ENCODE peak calls at places on chromosomes 3 and 15, in seven cellular contexts. T, Y, G, P, L, R and H are unnamed samples.

GRCh38 chr3:165210132-165210531 is 13.9 kb upstream of the SLITRK3 start:
- DNase-seq in T (no peak), Y (no peak), G (no peak), P (no peak), L (no peak), R (no peak), H (no peak)

GRCh38 chr15:26891448-26891881 is 24.6 kb downstream of the GABRA5 start:
- DNase-seq in T (peak; percentile 16), Y (peak; percentile 91), G (peak; percentile 27), P (peak; percentile 13), L (no peak), R (peak; percentile 84), H (peak; percentile 83)

GRCh38 chr3:177833392-177833791 is 636.1 kb upstream of the TBL1XR1 start:
- DNase-seq in T (no peak), Y (no peak), G (no peak), P (no peak), L (no peak), R (no peak), H (no peak)

GRCh38 chr3:152718810-152719209 is 116.1 kb upstream of the P2RY1 start:
- DNase-seq in T (no peak), Y (no peak), G (no peak), P (no peak), L (no peak), R (peak; percentile 39), H (no peak)

GRCh38 chr3:108067768-108068167 is 23.1 kb downstream of the CD47 start:
- DNase-seq in T (no peak), Y (no peak), G (no peak), P (no peak), L (no peak), R (no peak), H (peak; percentile 74)

GRCh38 chr15:37773111-37773860 is 161.2 kb upstream of the TMCO5A start:
- DNase-seq in T (no peak), Y (no peak), G (no peak), P (peak; percentile 4), L (no peak), R (peak; percentile 76), H (peak; percentile 91)

GRCh38 chr3:143158549-143158988 is 39.0 kb downstream of the CHST2 start:
- DNase-seq in T (no peak), Y (no peak), G (no peak), P (peak; percentile 37), L (no peak), R (peak; percentile 86), H (peak; percentile 52)

GRCh38 chr3:195717852-195718476 is 2.8 kb upstream of the MUC20 start:
- DNase-seq in T (no peak), Y (no peak), G (no peak), P (no peak), L (no peak), R (no peak), H (no peak)

GRCh38 chr3:194139977-194140351 is 4.0 kb downstream of the HES1 start:
- DNase-seq in T (no peak), Y (no peak), G (no peak), P (no peak), L (no peak), R (no peak), H (no peak)

GRCh38 chr15:25862087-25862468 is 1.0 kb downstream of the ATP10A start:
- DNase-seq in T (no peak), Y (no peak), G (no peak), P (no peak), L (no peak), R (no peak), H (no peak)

GRCh38 chr15:25863968-25864580 is 947 bp upstream of the ATP10A start:
- DNase-seq in T (no peak), Y (no peak), G (no peak), P (no peak), L (no peak), R (no peak), H (no peak)

GRCh38 chr15:25862469-25863066 is 559 bp downstream of the ATP10A start:
- DNase-seq in T (no peak), Y (peak; percentile 21), G (no peak), P (no peak), L (no peak), R (peak; percentile 57), H (peak; percentile 33)

GRCh38 chr15:25864966-25865365 is 1.8 kb upstream of the ATP10A start:
- DNase-seq in T (no peak), Y (no peak), G (no peak), P (no peak), L (no peak), R (peak; percentile 14), H (no peak)

DNA sequence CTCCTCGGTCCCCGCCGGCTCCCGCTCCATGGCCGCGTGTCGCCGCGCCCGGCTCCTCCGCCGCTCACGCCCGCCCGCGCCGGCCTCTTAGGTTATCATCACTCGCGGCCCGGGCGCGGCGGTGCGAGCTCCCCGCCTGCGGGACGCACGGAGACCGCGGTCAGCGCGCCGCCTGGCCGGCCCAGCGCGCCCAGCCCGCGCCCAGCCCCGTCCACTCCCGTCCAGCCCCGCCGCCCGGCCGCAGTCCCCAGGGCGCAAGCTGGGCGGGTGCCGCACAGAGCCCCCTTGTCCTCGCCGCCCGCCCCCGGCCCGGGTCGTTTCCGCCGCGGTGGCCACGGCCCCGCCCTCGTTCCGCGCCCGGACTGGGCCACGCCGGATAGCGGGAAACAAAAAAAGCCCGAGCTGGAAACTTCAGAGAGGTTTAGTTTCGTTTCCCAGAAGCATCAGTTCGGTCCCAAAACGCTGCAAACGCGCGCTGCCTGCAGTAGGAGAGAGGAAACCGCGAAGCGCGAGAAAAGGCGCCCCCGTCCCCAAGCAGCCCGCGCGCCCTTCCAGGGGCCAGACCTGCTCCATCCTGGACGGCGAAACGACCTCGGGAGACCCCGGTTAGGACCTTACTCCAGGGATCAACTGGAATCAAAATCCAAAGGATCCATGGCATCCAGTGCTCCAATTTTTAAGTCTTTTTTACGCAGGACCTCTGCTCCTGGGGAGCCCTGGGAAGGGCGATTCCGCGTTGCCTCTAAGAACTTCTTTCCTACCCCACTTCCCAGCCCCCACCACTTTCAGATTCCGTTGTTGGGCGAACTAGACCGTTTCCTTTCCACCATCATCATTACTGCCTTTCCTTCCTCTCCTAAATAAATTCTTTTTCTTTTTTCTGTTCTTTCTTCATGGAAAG is at the start of gene ATP10A:
- DNase-seq in T (no peak), Y (peak; percentile 73), G (no peak), P (no peak), L (no peak), R (peak; percentile 72), H (peak; percentile 57)
- H3K4me3 ChIP-seq in T (peak within 1 kb of the TSS; percentile 77), Y (peak within 1 kb of the TSS; percentile 69), G (peak within 1 kb of the TSS; percentile 26), P (peak within 1 kb of the TSS; percentile 85), L (peak within 1 kb of the TSS; percentile 62), R (peak within 1 kb of the TSS; percentile 78), H (peak within 1 kb of the TSS; percentile 55)

GRCh38 chr3:132247211-132247610 is 70.0 kb upstream of the ACP3 start:
- DNase-seq in T (no peak), Y (no peak), G (no peak), P (no peak), L (no peak), R (no peak), H (no peak)

GRCh38 chr3:132242790-132243189 is 74.4 kb upstream of the ACP3 start:
- DNase-seq in T (no peak), Y (no peak), G (no peak), P (no peak), L (no peak), R (no peak), H (no peak)

GRCh38 chr3:132246212-132246611 is 71.0 kb upstream of the ACP3 start:
- DNase-seq in T (no peak), Y (no peak), G (no peak), P (no peak), L (no peak), R (no peak), H (no peak)

GRCh38 chr3:132248490-132248889 is 68.7 kb upstream of the ACP3 start:
- DNase-seq in T (no peak), Y (no peak), G (no peak), P (no peak), L (no peak), R (no peak), H (no peak)

GRCh38 chr3:132245547-132245946 is 71.7 kb upstream of the ACP3 start:
- DNase-seq in T (no peak), Y (no peak), G (no peak), P (no peak), L (no peak), R (peak; percentile 36), H (peak; percentile 39)
- TF ChIP-seq CTCF in T (no peak), Y (no peak), G (no peak), P (no peak), L (no peak), R (no peak), H (no peak)

DNA sequence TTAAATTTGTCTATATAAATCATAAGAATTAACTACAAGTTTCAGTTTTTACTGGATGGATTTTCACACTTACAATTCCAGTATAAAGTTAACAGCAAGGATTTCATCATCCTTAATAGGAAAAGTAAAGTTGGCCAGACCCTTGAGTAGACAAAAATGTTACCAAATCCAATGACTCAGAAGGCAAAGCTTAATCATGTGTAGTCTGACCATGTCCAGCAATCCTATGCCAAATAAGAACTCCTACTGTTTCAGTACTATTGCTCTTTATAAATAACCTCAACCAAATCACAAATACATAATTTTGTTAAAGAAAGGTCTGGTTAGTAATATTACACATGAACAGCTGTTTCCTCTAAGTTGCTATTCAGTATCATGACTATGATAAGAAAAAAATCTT is 35.0 kb downstream of the PLOD2 start:
- DNase-seq in T (peak; percentile 90), Y (no peak), G (no peak), P (peak; percentile 86), L (no peak), R (peak; percentile 91), H (peak; percentile 94)
- H3K4me3 ChIP-seq in T (no peak overlapping the region), Y (no peak overlapping the region), G (no peak overlapping the region), P (no peak overlapping the region), L (no peak overlapping the region), R (no peak overlapping the region), H (no peak overlapping the region)

DNA sequence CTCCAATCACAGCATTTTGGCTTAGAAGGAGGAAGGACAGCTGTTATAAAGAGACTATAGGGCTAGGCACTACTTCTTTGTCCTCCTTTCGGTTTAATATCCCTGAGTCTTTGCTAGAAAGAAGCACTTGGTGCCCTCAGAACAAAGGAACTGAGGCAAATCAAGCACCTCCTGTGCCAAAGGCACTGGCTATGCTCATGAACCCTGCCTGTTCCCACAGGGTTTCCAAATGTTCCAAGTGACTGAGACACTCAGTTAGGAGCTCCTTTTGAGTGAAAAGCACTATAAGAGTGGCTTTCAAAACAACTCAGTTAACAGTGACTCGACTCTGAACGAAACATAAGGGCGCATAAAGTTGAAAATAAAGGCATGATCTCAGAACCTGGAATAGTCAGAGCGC is 25.0 kb downstream of the TBC1D2B start:
- DNase-seq in T (no peak), Y (no peak), G (no peak), P (no peak), L (no peak), R (no peak), H (no peak)
- TF ChIP-seq CTCF in T (no peak), Y (no peak), G (no peak), P (no peak), L (no peak), R (no peak), H (no peak)